ENCODE peak calls at places on chromosomes 1 and 21, in six cellular contexts. I, W, B, F, L and T are unnamed samples.

GRCh38 chr1:59521456-59521855 is 224.6 kb downstream of the FGGY start:
- DNase-seq in I (no peak), W (no peak), B (no peak), F (no peak), L (no peak), T (no peak)

GRCh38 chr1:113140588-113141446 is 67.8 kb downstream of the LRIG2 start:
- DNase-seq in I (peak), W (no peak), B (no peak), F (peak), L (peak), T (peak)

GRCh38 chr1:156117414-156118174 is 3.1 kb downstream of the LMNA start:
- DNase-seq in I (no peak), W (no peak), B (no peak), F (no peak), L (no peak), T (no peak)

GRCh38 chr1:35605882-35606182 is 32.7 kb downstream of the TFAP2E start:
- DNase-seq in I (no peak), W (no peak), B (no peak), F (no peak), L (peak), T (no peak)

GRCh38 chr1:232276651-232277050 is 353.3 kb downstream of the SIPA1L2 start:
- DNase-seq in I (no peak), W (no peak), B (no peak), F (no peak), L (no peak), T (no peak)

GRCh38 chr1:240491156-240491555 is 120.8 kb downstream of the GREM2 start:
- DNase-seq in I (no peak), W (no peak), B (no peak), F (no peak), L (peak), T (no peak)

GRCh38 chr1:91707114-91707889 is 178.6 kb downstream of the TGFBR3 start:
- DNase-seq in I (no peak), W (no peak), B (no peak), F (no peak), L (no peak), T (no peak)

GRCh38 chr1:69139007-69139406 is 428.7 kb upstream of the LRRC7 start:
- DNase-seq in I (no peak), W (no peak), B (no peak), F (no peak), L (peak), T (no peak)

GRCh38 chr1:154474802-154475201 is 27.2 kb upstream of the TDRD10 start:
- DNase-seq in I (no peak), W (no peak), B (no peak), F (no peak), L (peak), T (no peak)

GRCh38 chr1:214842856-214843255 is 239.7 kb upstream of the KCNK2 start:
- DNase-seq in I (no peak), W (no peak), B (no peak), F (no peak), L (peak), T (no peak)

GRCh38 chr1:188584119-188584518 is 1755.4 kb downstream of the PLA2G4A start:
- DNase-seq in I (no peak), W (no peak), B (no peak), F (no peak), L (no peak), T (no peak)

GRCh38 chr1:10561955-10562354 is 87.2 kb downstream of the PEX14 start:
- DNase-seq in I (no peak), W (no peak), B (no peak), F (no peak), L (no peak), T (no peak)

GRCh38 chr1:206472454-206472853 is 2.2 kb downstream of the IKBKE start:
- DNase-seq in I (peak), W (no peak), B (no peak), F (peak), L (peak), T (no peak)

GRCh38 chr1:116386042-116386441 is 13.0 kb downstream of the ATP1A1 start:
- DNase-seq in I (no peak), W (no peak), B (no peak), F (no peak), L (no peak), T (no peak)

GRCh38 chr1:243917177-243917862 is 67.3 kb upstream of the AKT3 start:
- DNase-seq in I (no peak), W (peak), B (no peak), F (no peak), L (peak), T (peak)

GRCh38 chr21:34537838-34538237 is 25.8 kb upstream of the KCNE1 start:
- DNase-seq in I (no peak), W (no peak), B (no peak), F (no peak), L (no peak), T (no peak)

GRCh38 chr1:220768127-220768601 is 18.5 kb upstream of the MTARC1 start:
- DNase-seq in I (no peak), W (no peak), B (no peak), F (no peak), L (no peak), T (no peak)

GRCh38 chr21:42507418-42507817 is 6.2 kb upstream of the SLC37A1 start:
- DNase-seq in I (no peak), W (no peak), B (no peak), F (no peak), L (no peak), T (no peak)